ENCODE peak calls at places on chromosomes 7 and 10, in six cellular contexts. A is lower leg skin, X is uterus, Q is OCI-LY7, D is BJ, B is endothelial cell of umbilical vein. M is an unnamed sample.

GRCh38 chr10:43206391-43207235 is 60.3 kb downstream of the RASGEF1A start:
- DNase-seq in A (no peak), X (peak), Q (no peak), D (no peak), B (no peak), M (no peak)

GRCh38 chr7:18459439-18459838 is 36.1 kb upstream of the HDAC9 start:
- DNase-seq in A (no peak), X (no peak), Q (no peak), D (no peak), B (no peak), M (no peak)

GRCh38 chr7:26078437-26079362 is 73.3 kb upstream of the NFE2L3 start:
- DNase-seq in A (peak), X (peak), Q (peak), D (no peak), B (peak), M (peak)

GRCh38 chr10:124560377-124560776 is 98.8 kb downstream of the LHPP start:
- DNase-seq in A (peak), X (peak), Q (no peak), D (peak), B (no peak), M (no peak)

GRCh38 chr7:70694357-70694908 is 437.5 kb upstream of the GALNT17 start:
- DNase-seq in A (no peak), X (peak), Q (peak), D (no peak), B (no peak), M (no peak)

GRCh38 chr7:52088008-52088787 is 771.6 kb upstream of the COBL start:
- DNase-seq in A (no peak), X (no peak), Q (no peak), D (no peak), B (peak), M (no peak)

GRCh38 chr10:25725917-25726716 is 207.9 kb upstream of the MYO3A start:
- DNase-seq in A (peak), X (no peak), Q (peak), D (no peak), B (peak), M (peak)

GRCh38 chr10:63522129-63522687 is 1.0 kb downstream of the REEP3 start:
- DNase-seq in A (no peak), X (no peak), Q (peak), D (no peak), B (peak), M (no peak)

GRCh38 chr10:43204943-43205671 is 61.8 kb downstream of the RASGEF1A start:
- DNase-seq in A (no peak), X (peak), Q (peak), D (no peak), B (peak), M (peak)

GRCh38 chr7:16318989-16319915 is 102.1 kb downstream of the CRPPA start:
- DNase-seq in A (no peak), X (no peak), Q (no peak), D (no peak), B (peak), M (peak)

GRCh38 chr7:75722381-75722780 is 16.4 kb downstream of the HIP1 start:
- DNase-seq in A (no peak), X (no peak), Q (no peak), D (no peak), B (no peak), M (no peak)

GRCh38 chr7:137408096-137408495 is 64.6 kb upstream of the PTN start:
- DNase-seq in A (no peak), X (no peak), Q (no peak), D (no peak), B (no peak), M (no peak)

GRCh38 chr7:72754312-72754711 is 73.7 kb downstream of the TYW1B start:
- DNase-seq in A (no peak), X (no peak), Q (no peak), D (no peak), B (no peak), M (no peak)

GRCh38 chr7:98877692-98878364 is 504 bp upstream of the TRRAP start:
- DNase-seq in A (peak), X (no peak), Q (no peak), D (no peak), B (no peak), M (no peak)

GRCh38 chr10:58435297-58435696 is 50.1 kb downstream of the TFAM start:
- DNase-seq in A (peak), X (no peak), Q (no peak), D (peak), B (peak), M (peak)

GRCh38 chr7:110804501-110804900 is 286.4 kb upstream of the LRRN3 start:
- DNase-seq in A (no peak), X (no peak), Q (no peak), D (no peak), B (no peak), M (no peak)

GRCh38 chr7:74104702-74105101 is 21.1 kb downstream of the LIMK1 start:
- DNase-seq in A (no peak), X (no peak), Q (no peak), D (no peak), B (no peak), M (peak)

GRCh38 chr10:80132299-80133139 is at the start of gene PLAC9:
- DNase-seq in A (no peak), X (no peak), Q (no peak), D (no peak), B (no peak), M (no peak)

GRCh38 chr10:80131499-80131901 is 1.0 kb upstream of the PLAC9 start:
- DNase-seq in A (no peak), X (no peak), Q (no peak), D (no peak), B (no peak), M (no peak)

GRCh38 chr10:80137031-80137712 is 4.6 kb downstream of the PLAC9 start:
- DNase-seq in A (peak), X (no peak), Q (no peak), D (no peak), B (no peak), M (no peak)

GRCh38 chr10:80136134-80136571 is 3.6 kb downstream of the PLAC9 start:
- DNase-seq in A (peak), X (peak), Q (no peak), D (peak), B (peak), M (no peak)

GRCh38 chr10:80133221-80133620 is 691 bp downstream of the PLAC9 start:
- DNase-seq in A (peak), X (peak), Q (no peak), D (no peak), B (no peak), M (no peak)
- H3K4me3 ChIP-seq in A (peak), X (peak), Q (no peak), D (peak), B (no peak), M (no peak)

GRCh38 chr10:93917064-93917391 is 23.2 kb downstream of the SLC35G1 start:
- DNase-seq in A (no peak), X (no peak), Q (no peak), D (no peak), B (no peak), M (no peak)
- H3K4me3 ChIP-seq in A (no peak), X (no peak), Q (no peak), D (no peak), B (no peak), M (no peak)

GRCh38 chr7:100887186-100887954 is 2.1 kb downstream of the UFSP1 start:
- DNase-seq in A (no peak), X (no peak), Q (peak), D (no peak), B (peak), M (no peak)
- H3K4me3 ChIP-seq in A (no peak), X (no peak), Q (peak), D (no peak), B (no peak), M (no peak)

GRCh38 chr7:27161214-27161720 is 4.1 kb downstream of the HOXA9 start:
- DNase-seq in A (no peak), X (peak), Q (no peak), D (no peak), B (no peak), M (no peak)
- H3K4me3 ChIP-seq in A (no peak), X (peak), Q (peak), D (peak), B (peak), M (peak)

GRCh38 chr10:129501652-129502436 is 34.8 kb downstream of the MGMT start:
- DNase-seq in A (no peak), X (no peak), Q (no peak), D (no peak), B (no peak), M (no peak)
- H3K4me3 ChIP-seq in A (no peak), X (no peak), Q (no peak), D (no peak), B (no peak), M (no peak)

GRCh38 chr7:4740796-4741195 is 34.6 kb upstream of the AP5Z1 start:
- DNase-seq in A (no peak), X (no peak), Q (no peak), D (no peak), B (no peak), M (no peak)

GRCh38 chr7:4738711-4739527 is 36.5 kb upstream of the AP5Z1 start:
- DNase-seq in A (no peak), X (peak), Q (no peak), D (no peak), B (peak), M (peak)

GRCh38 chr7:4742051-4742573 is 33.3 kb upstream of the AP5Z1 start:
- DNase-seq in A (no peak), X (no peak), Q (no peak), D (no peak), B (no peak), M (no peak)

GRCh38 chr7:4737300-4737699 is 38.1 kb upstream of the AP5Z1 start:
- DNase-seq in A (no peak), X (no peak), Q (no peak), D (no peak), B (no peak), M (no peak)

DNA sequence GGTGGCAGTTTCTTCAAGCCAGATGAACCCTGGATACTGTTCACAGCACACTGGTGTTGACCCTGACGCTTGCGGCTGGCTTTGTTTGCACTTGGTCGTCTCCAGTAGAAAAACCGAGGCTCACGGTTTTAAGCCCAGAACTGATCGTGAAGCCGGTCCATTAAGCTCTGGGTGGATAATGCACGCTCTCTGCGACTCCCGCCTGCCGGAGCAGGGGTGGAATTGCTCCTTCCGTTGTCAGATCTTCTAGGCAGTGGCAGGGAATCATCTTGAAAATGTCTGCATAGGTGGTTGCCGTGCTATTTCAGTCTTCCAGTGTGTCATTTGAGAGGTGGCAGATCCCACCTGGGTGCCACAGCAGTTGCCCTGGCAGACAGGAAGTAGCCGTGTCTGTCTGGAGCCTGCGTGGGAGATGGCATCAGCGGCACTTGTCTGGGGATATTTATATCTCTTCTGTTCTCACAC is 35.9 kb upstream of the AP5Z1 start:
- DNase-seq in A (no peak), X (peak), Q (no peak), D (no peak), B (no peak), M (no peak)
- H3K4me3 ChIP-seq in A (no peak), X (peak), Q (no peak), D (no peak), B (no peak), M (no peak)

GRCh38 chr10:31947144-31947926 is 18.7 kb upstream of the ARHGAP12 start:
- DNase-seq in A (peak), X (peak), Q (peak), D (peak), B (peak), M (peak)
- H3K4me3 ChIP-seq in A (no peak), X (no peak), Q (no peak), D (no peak), B (no peak), M (peak)

GRCh38 chr10:28922127-28922526 is 244.8 kb downstream of the BAMBI start:
- DNase-seq in A (no peak), X (no peak), Q (no peak), D (no peak), B (no peak), M (no peak)

GRCh38 chr10:28922861-28923260 is 245.5 kb downstream of the BAMBI start:
- DNase-seq in A (no peak), X (no peak), Q (no peak), D (no peak), B (no peak), M (no peak)

GRCh38 chr10:28925154-28925663 is 247.9 kb downstream of the BAMBI start:
- DNase-seq in A (no peak), X (no peak), Q (no peak), D (no peak), B (no peak), M (no peak)

GRCh38 chr10:28926932-28927331 is 249.6 kb downstream of the BAMBI start:
- DNase-seq in A (no peak), X (no peak), Q (no peak), D (no peak), B (no peak), M (no peak)

DNA sequence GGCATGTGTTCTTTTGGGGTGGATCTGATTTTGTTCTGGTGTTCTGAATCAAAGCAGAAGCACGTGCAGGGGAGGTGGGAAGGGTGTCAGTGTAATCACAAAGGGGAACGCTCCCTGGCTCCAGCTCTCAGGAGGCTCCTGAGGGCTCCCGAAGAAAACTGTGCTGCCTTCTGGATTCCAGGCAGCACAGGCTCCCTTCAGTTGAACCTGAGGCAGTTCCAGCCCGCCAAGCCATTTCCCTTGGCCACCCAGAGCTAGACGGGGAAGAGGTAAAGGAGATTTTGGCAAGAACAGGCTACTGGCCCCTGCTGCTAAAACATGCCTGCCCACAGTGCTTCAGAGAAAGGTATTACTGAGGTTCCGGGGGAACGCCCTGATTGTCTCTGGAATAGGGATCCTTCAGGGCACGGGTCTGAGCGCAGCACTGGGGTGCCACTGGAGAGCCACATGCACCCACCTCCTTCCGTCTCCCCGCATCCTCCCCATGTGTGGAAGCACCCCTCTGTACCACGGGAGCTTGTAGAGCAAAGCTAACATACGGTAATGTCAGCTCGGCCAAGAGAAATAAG is 247.3 kb downstream of the BAMBI start:
- DNase-seq in A (no peak), X (no peak), Q (no peak), D (no peak), B (no peak), M (no peak)
- H3K4me3 ChIP-seq in A (no peak), X (no peak), Q (no peak), D (no peak), B (no peak), M (no peak)